ENCODE peak calls at places on chromosome 4, in four cellular contexts. One of them, this sample, is unnamed.

GRCh38 chr4:82376109-82376508 is 2.3 kb upstream of the HNRNPD start:
- DNase-seq in mesendoderm: no peak
- DNase-seq in IMR-90: no peak
- DNase-seq in H1: no peak
- DNase-seq in this sample: no peak

GRCh38 chr4:44583393-44583792 is 68.0 kb downstream of the YIPF7 start:
- DNase-seq in mesendoderm: peak
- DNase-seq in IMR-90: no peak
- DNase-seq in H1: peak
- DNase-seq in this sample: peak

GRCh38 chr4:84952004-84952403 is 14.5 kb downstream of the WDFY3 start:
- DNase-seq in mesendoderm: no peak
- DNase-seq in IMR-90: peak
- DNase-seq in H1: no peak
- DNase-seq in this sample: no peak

GRCh38 chr4:47836655-47837581 is 949 bp downstream of the CORIN start:
- DNase-seq in mesendoderm: peak
- DNase-seq in IMR-90: peak
- DNase-seq in H1: peak
- DNase-seq in this sample: peak

GRCh38 chr4:43776371-43776770 is 672.2 kb downstream of the KCTD8 start:
- DNase-seq in mesendoderm: no peak
- DNase-seq in IMR-90: peak
- DNase-seq in H1: no peak
- DNase-seq in this sample: no peak

GRCh38 chr4:142778430-142778829 is 67.7 kb downstream of the INPP4B start:
- DNase-seq in mesendoderm: no peak
- DNase-seq in IMR-90: peak
- DNase-seq in H1: no peak
- DNase-seq in this sample: no peak

GRCh38 chr4:10180927-10181744 is 64.5 kb upstream of the WDR1 start:
- DNase-seq in mesendoderm: peak
- DNase-seq in IMR-90: peak
- DNase-seq in H1: no peak
- DNase-seq in this sample: no peak

GRCh38 chr4:130028552-130028951 is 932.6 kb downstream of the C4orf33 start:
- DNase-seq in mesendoderm: peak
- DNase-seq in IMR-90: no peak
- DNase-seq in H1: no peak
- DNase-seq in this sample: no peak

GRCh38 chr4:19831644-19832285 is 419.9 kb upstream of the SLIT2 start:
- DNase-seq in mesendoderm: no peak
- DNase-seq in IMR-90: peak
- DNase-seq in H1: no peak
- DNase-seq in this sample: no peak

GRCh38 chr4:124589827-124590226 is 122.7 kb downstream of the ANKRD50 start:
- DNase-seq in mesendoderm: no peak
- DNase-seq in IMR-90: no peak
- DNase-seq in H1: no peak
- DNase-seq in this sample: no peak

GRCh38 chr4:1011022-1011694 is at the start of gene FGFRL1:
- DNase-seq in mesendoderm: peak
- DNase-seq in IMR-90: peak
- DNase-seq in H1: peak
- DNase-seq in this sample: peak

GRCh38 chr4:178415925-178416324 is 973.7 kb upstream of the AGA start:
- DNase-seq in mesendoderm: no peak
- DNase-seq in IMR-90: no peak
- DNase-seq in H1: no peak
- DNase-seq in this sample: peak

GRCh38 chr4:10173039-10173753 is 56.6 kb upstream of the WDR1 start:
- DNase-seq in mesendoderm: peak
- DNase-seq in IMR-90: peak
- DNase-seq in H1: no peak
- DNase-seq in this sample: peak

GRCh38 chr4:148359769-148360168 is 82.4 kb downstream of the NR3C2 start:
- DNase-seq in mesendoderm: no peak
- DNase-seq in IMR-90: no peak
- DNase-seq in H1: no peak
- DNase-seq in this sample: no peak

GRCh38 chr4:67332627-67333026 is 212.7 kb downstream of the CENPC start:
- DNase-seq in mesendoderm: peak
- DNase-seq in IMR-90: no peak
- DNase-seq in H1: no peak
- DNase-seq in this sample: peak

GRCh38 chr4:13542577-13543042 is 1.7 kb downstream of the NKX3-2 start:
- DNase-seq in mesendoderm: no peak
- DNase-seq in IMR-90: no peak
- DNase-seq in H1: peak
- DNase-seq in this sample: no peak

GRCh38 chr4:147640331-147640730 is 23.1 kb downstream of the TMEM184C start:
- DNase-seq in mesendoderm: no peak
- DNase-seq in IMR-90: peak
- DNase-seq in H1: no peak
- DNase-seq in this sample: no peak

GRCh38 chr4:152938237-152938969 is 2.3 kb downstream of the FHDC1 start:
- DNase-seq in mesendoderm: no peak
- DNase-seq in IMR-90: no peak
- DNase-seq in H1: no peak
- DNase-seq in this sample: no peak
- H2AK5ac ChIP-seq in mesendoderm: no peak
- H2AK5ac ChIP-seq in IMR-90: no peak
- H2AK5ac ChIP-seq in H1: no peak
- H2AK5ac ChIP-seq in this sample: no peak

GRCh38 chr4:156182269-156182668 is 228.6 kb upstream of the CTSO start:
- DNase-seq in mesendoderm: no peak
- DNase-seq in IMR-90: no peak
- DNase-seq in H1: no peak
- DNase-seq in this sample: no peak

GRCh38 chr4:156173481-156173880 is 219.8 kb upstream of the CTSO start:
- DNase-seq in mesendoderm: no peak
- DNase-seq in IMR-90: no peak
- DNase-seq in H1: no peak
- DNase-seq in this sample: no peak

GRCh38 chr4:156173937-156174336 is 220.3 kb upstream of the CTSO start:
- DNase-seq in mesendoderm: no peak
- DNase-seq in IMR-90: no peak
- DNase-seq in H1: no peak
- DNase-seq in this sample: no peak

DNA sequence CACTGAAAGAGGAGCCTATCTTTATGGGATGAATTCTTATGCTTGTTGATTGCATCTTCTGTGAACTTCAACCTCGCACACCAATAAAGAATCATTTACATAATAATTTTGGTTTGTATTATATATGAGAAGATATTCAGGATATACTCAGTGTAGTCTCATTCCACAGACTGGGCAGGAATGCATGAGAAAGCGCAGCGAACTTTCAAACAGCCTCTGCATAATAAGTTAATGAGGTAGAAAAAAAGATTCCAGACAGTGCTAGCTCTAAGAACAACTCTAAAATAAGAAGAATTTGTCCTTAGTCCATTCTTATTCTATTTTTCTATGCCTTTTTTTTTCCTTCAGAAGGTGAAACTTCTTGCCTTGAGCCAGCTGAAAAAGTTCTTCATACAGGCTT is 224.3 kb upstream of the CTSO start:
- DNase-seq in mesendoderm: no peak
- DNase-seq in IMR-90: no peak
- DNase-seq in H1: no peak
- DNase-seq in this sample: no peak
- H3K56ac ChIP-seq in mesendoderm: no peak
- H3K56ac ChIP-seq in IMR-90: no peak
- H3K56ac ChIP-seq in H1: no peak
- H3K56ac ChIP-seq in this sample: no peak

GRCh38 chr4:140071806-140072205 is 82.2 kb downstream of the MAML3 start:
- DNase-seq in mesendoderm: no peak
- DNase-seq in IMR-90: peak
- DNase-seq in H1: no peak
- DNase-seq in this sample: no peak
- H4K8ac ChIP-seq in mesendoderm: no peak
- H4K8ac ChIP-seq in IMR-90: no peak
- H4K8ac ChIP-seq in H1: no peak
- H4K8ac ChIP-seq in this sample: no peak

DNA sequence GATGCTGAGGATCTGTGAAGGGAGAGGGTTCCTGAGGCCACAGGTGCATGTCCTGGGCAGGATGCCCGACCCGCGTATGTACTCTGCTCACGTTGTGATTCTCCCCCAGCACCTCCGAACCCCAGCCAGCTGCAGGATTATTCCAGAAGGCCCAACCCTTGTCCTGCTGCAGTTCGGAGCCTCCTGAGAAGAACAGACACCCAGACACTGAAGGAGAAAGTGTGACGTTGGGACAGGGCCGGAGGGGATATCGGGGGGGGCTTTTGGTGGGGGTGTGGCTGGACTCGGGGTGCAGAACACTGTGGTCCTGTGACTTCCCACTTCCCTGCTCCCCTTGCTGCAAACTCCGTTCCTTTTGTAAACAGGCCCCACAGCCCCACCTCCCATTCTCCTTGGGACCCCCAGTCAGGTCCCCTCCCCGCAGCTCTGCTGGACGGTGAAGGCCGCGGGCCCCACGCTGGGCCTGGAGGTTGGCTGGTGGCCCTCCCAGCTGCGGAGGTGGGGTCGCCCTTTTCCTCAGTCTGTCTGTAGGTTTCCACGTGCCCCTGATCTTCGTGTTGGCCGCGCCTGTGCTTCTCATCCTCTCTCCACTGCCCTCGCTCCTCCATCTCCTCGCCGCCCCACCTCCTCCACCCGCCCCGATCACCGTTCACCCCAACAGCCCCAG is 83.0 kb upstream of the ADRA2C start:
- DNase-seq in mesendoderm: no peak
- DNase-seq in IMR-90: no peak
- DNase-seq in H1: no peak
- DNase-seq in this sample: peak
- H2AK5ac ChIP-seq in mesendoderm: no peak
- H2AK5ac ChIP-seq in IMR-90: no peak
- H2AK5ac ChIP-seq in H1: no peak
- H2AK5ac ChIP-seq in this sample: no peak

GRCh38 chr4:173012608-173013007 is 156.0 kb upstream of the GALNT7 start:
- DNase-seq in mesendoderm: no peak
- DNase-seq in IMR-90: no peak
- DNase-seq in H1: no peak
- DNase-seq in this sample: no peak

GRCh38 chr4:173017802-173018201 is 150.8 kb upstream of the GALNT7 start:
- DNase-seq in mesendoderm: no peak
- DNase-seq in IMR-90: no peak
- DNase-seq in H1: no peak
- DNase-seq in this sample: no peak

GRCh38 chr4:173014836-173015235 is 153.8 kb upstream of the GALNT7 start:
- DNase-seq in mesendoderm: peak
- DNase-seq in IMR-90: no peak
- DNase-seq in H1: no peak
- DNase-seq in this sample: no peak

GRCh38 chr4:173013232-173013932 is 155.2 kb upstream of the GALNT7 start:
- DNase-seq in mesendoderm: peak
- DNase-seq in IMR-90: peak
- DNase-seq in H1: peak
- DNase-seq in this sample: peak

DNA sequence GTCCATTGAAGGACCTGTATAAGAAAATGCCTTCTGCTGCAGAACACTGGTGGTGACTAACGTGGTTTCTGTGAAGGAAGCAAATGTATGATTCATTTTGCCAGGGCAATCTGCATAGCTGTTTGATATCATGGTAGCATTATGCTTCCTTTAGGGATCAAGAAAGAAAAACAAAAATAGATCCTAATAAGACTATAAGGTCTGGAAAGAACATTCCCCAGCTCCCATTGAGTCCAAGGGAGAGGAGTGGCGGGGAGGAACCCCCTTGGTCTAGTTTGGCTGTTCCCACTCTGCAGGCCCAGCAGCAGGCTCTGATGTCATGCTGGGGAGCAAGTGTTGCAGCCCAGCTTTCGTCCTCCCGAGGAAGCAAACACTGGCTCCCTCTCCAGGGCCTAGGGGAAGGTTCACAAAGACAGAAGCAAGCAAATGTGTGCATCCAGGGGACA is 154.5 kb upstream of the GALNT7 start:
- DNase-seq in mesendoderm: peak
- DNase-seq in IMR-90: peak
- DNase-seq in H1: peak
- DNase-seq in this sample: peak
- H3K56ac ChIP-seq in mesendoderm: no peak
- H3K56ac ChIP-seq in IMR-90: no peak
- H3K56ac ChIP-seq in H1: no peak
- H3K56ac ChIP-seq in this sample: no peak

GRCh38 chr4:3775011-3775410 is 8.8 kb downstream of the ADRA2C start:
- DNase-seq in mesendoderm: no peak
- DNase-seq in IMR-90: no peak
- DNase-seq in H1: no peak
- DNase-seq in this sample: no peak

GRCh38 chr4:3775576-3775975 is 9.4 kb downstream of the ADRA2C start:
- DNase-seq in mesendoderm: no peak
- DNase-seq in IMR-90: no peak
- DNase-seq in H1: no peak
- DNase-seq in this sample: no peak

GRCh38 chr4:3773552-3774001 is 7.4 kb downstream of the ADRA2C start:
- DNase-seq in mesendoderm: no peak
- DNase-seq in IMR-90: no peak
- DNase-seq in H1: no peak
- DNase-seq in this sample: no peak

GRCh38 chr4:3772632-3773031 is 6.4 kb downstream of the ADRA2C start:
- DNase-seq in mesendoderm: no peak
- DNase-seq in IMR-90: no peak
- DNase-seq in H1: no peak
- DNase-seq in this sample: no peak

GRCh38 chr4:3774253-3774883 is 8.2 kb downstream of the ADRA2C start:
- DNase-seq in mesendoderm: no peak
- DNase-seq in IMR-90: no peak
- DNase-seq in H1: no peak
- DNase-seq in this sample: no peak
- H4K8ac ChIP-seq in mesendoderm: no peak
- H4K8ac ChIP-seq in IMR-90: no peak
- H4K8ac ChIP-seq in H1: peak
- H4K8ac ChIP-seq in this sample: no peak

DNA sequence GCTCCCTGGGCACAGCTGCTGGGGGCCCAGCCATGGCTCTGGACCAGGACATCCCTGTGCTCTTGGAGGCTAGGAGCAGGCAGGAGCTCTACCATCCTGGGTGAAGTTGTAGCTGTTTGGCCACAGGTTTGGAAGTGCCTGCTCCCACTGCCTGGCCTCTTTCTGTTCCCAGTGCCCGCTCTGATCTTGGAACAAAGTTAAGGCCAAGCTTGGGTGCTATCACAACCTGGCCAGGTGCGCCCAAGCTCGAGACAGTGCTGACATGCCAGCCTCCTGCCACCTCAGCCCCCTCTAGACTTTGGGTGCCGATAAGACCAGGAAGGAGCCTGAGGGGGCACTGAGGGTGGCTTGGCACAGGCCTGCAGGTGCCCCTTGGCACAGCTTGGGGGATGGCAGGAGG is 686.1 kb upstream of the AADAT start:
- DNase-seq in mesendoderm: no peak
- DNase-seq in IMR-90: no peak
- DNase-seq in H1: no peak
- DNase-seq in this sample: no peak
- H2AK5ac ChIP-seq in mesendoderm: no peak
- H2AK5ac ChIP-seq in IMR-90: no peak
- H2AK5ac ChIP-seq in H1: no peak
- H2AK5ac ChIP-seq in this sample: no peak

This sample was measured in H9.